ENCODE peak calls at places on chromosomes 1 and 21, in five cellular contexts. One of them, this sample, is unnamed.

GRCh38 chr1:223726380-223727001 is 14.2 kb downstream of the CAPN2 start:
- DNase-seq in HCT116: peak; percentile 57
- DNase-seq in GM23248: peak; percentile 96
- DNase-seq in OCI-LY7: no peak
- DNase-seq in neural progenitor cell: peak; percentile 58
- DNase-seq in this sample: peak; percentile 97

GRCh38 chr21:26939532-26940181 is 27.2 kb downstream of the ADAMTS5 start:
- DNase-seq in HCT116: no peak
- DNase-seq in GM23248: peak; percentile 84
- DNase-seq in OCI-LY7: no peak
- DNase-seq in neural progenitor cell: no peak
- DNase-seq in this sample: peak; percentile 2

GRCh38 chr1:227317541-227318002 is 720 bp downstream of the CDC42BPA start:
- DNase-seq in HCT116: no peak
- DNase-seq in GM23248: peak; percentile 79
- DNase-seq in OCI-LY7: no peak
- DNase-seq in neural progenitor cell: peak; percentile 80
- DNase-seq in this sample: peak; percentile 80

GRCh38 chr1:100354971-100355394 is 2.7 kb downstream of the CDC14A start:
- DNase-seq in HCT116: peak; percentile 51
- DNase-seq in GM23248: no peak
- DNase-seq in OCI-LY7: peak; percentile 29
- DNase-seq in neural progenitor cell: peak; percentile 80
- DNase-seq in this sample: peak; percentile 80

GRCh38 chr1:103129255-103129654 is 20.9 kb upstream of the COL11A1 start:
- DNase-seq in HCT116: no peak
- DNase-seq in GM23248: peak; percentile 81
- DNase-seq in OCI-LY7: no peak
- DNase-seq in neural progenitor cell: no peak
- DNase-seq in this sample: no peak

GRCh38 chr1:1787206-1787605 is 8.9 kb upstream of the NADK start:
- DNase-seq in HCT116: no peak
- DNase-seq in GM23248: no peak
- DNase-seq in OCI-LY7: no peak
- DNase-seq in neural progenitor cell: no peak
- DNase-seq in this sample: no peak

GRCh38 chr1:65691152-65691900 is 101.4 kb upstream of the PDE4B start:
- DNase-seq in HCT116: no peak
- DNase-seq in GM23248: no peak
- DNase-seq in OCI-LY7: no peak
- DNase-seq in neural progenitor cell: peak; percentile 8
- DNase-seq in this sample: no peak

GRCh38 chr21:28256420-28256831 is 736.3 kb downstream of the LTN1 start:
- DNase-seq in HCT116: no peak
- DNase-seq in GM23248: peak; percentile 18
- DNase-seq in OCI-LY7: no peak
- DNase-seq in neural progenitor cell: no peak
- DNase-seq in this sample: no peak

GRCh38 chr1:8939362-8939995 is 6.2 kb upstream of the CA6 start:
- DNase-seq in HCT116: no peak
- DNase-seq in GM23248: no peak
- DNase-seq in OCI-LY7: no peak
- DNase-seq in neural progenitor cell: no peak
- DNase-seq in this sample: peak; percentile 80

GRCh38 chr1:200737647-200738296 is 921 bp upstream of the CAMSAP2 start:
- DNase-seq in HCT116: no peak
- DNase-seq in GM23248: no peak
- DNase-seq in OCI-LY7: peak; percentile 12
- DNase-seq in neural progenitor cell: no peak
- DNase-seq in this sample: no peak

GRCh38 chr1:183363967-183364366 is 54.2 kb downstream of the NMNAT2 start:
- DNase-seq in HCT116: no peak
- DNase-seq in GM23248: peak; percentile 45
- DNase-seq in OCI-LY7: no peak
- DNase-seq in neural progenitor cell: no peak
- DNase-seq in this sample: no peak

GRCh38 chr1:109768335-109768650 is 4.6 kb upstream of the EPS8L3 start:
- DNase-seq in HCT116: no peak
- DNase-seq in GM23248: no peak
- DNase-seq in OCI-LY7: no peak
- DNase-seq in neural progenitor cell: no peak
- DNase-seq in this sample: no peak
- TF ChIP-seq EZH2phosphoT487 in HCT116: no peak
- TF ChIP-seq EZH2phosphoT487 in GM23248: no peak
- TF ChIP-seq EZH2phosphoT487 in OCI-LY7: no peak
- TF ChIP-seq EZH2phosphoT487 in neural progenitor cell: no peak
- TF ChIP-seq EZH2phosphoT487 in this sample: no peak

DNA sequence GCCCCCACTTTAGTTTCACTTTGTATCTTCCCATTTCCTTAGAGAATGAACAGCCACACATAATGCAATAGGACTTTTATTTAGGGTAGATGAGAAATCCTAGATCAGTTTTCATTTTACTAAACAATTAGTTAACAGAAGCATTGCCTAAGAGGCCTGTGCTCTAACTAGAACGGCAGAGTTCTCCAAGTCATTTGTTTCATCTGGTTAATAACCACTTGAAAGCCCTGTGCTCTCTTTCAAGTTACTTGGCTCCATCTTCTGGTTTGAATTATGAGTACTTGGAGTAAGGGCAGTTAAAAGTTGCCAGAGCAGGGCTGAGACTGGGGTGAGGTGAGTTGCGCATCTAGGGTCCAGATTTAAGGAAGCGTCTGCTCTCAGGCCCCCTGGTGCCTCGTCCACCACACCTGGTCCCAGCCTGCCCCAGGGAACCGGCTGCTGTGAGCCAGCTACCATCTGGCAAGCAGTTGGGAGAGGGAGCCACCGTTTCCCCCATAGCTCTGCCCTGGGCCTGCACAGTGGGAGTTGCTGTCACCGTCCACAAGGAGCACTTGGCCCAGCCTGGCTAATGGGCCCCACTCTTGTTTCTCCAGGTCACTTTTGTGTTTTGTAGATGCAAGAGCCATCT is 18.1 kb upstream of the SLC44A3 start:
- DNase-seq in HCT116: peak; percentile 68
- DNase-seq in GM23248: peak; percentile 91
- DNase-seq in OCI-LY7: peak; percentile 37
- DNase-seq in neural progenitor cell: peak; percentile 63
- DNase-seq in this sample: peak; percentile 83
- TF ChIP-seq EZH2phosphoT487 in HCT116: no peak
- TF ChIP-seq EZH2phosphoT487 in GM23248: no peak
- TF ChIP-seq EZH2phosphoT487 in OCI-LY7: no peak
- TF ChIP-seq EZH2phosphoT487 in neural progenitor cell: no peak
- TF ChIP-seq EZH2phosphoT487 in this sample: no peak

GRCh38 chr1:170518965-170519364 is 13.0 kb upstream of the GORAB start:
- DNase-seq in HCT116: no peak
- DNase-seq in GM23248: peak; percentile 31
- DNase-seq in OCI-LY7: no peak
- DNase-seq in neural progenitor cell: no peak
- DNase-seq in this sample: peak; percentile 63

GRCh38 chr1:170518185-170518834 is 13.7 kb upstream of the GORAB start:
- DNase-seq in HCT116: no peak
- DNase-seq in GM23248: no peak
- DNase-seq in OCI-LY7: no peak
- DNase-seq in neural progenitor cell: no peak
- DNase-seq in this sample: no peak

GRCh38 chr1:170521818-170522217 is 10.1 kb upstream of the GORAB start:
- DNase-seq in HCT116: no peak
- DNase-seq in GM23248: peak; percentile 47
- DNase-seq in OCI-LY7: no peak
- DNase-seq in neural progenitor cell: no peak
- DNase-seq in this sample: no peak

DNA sequence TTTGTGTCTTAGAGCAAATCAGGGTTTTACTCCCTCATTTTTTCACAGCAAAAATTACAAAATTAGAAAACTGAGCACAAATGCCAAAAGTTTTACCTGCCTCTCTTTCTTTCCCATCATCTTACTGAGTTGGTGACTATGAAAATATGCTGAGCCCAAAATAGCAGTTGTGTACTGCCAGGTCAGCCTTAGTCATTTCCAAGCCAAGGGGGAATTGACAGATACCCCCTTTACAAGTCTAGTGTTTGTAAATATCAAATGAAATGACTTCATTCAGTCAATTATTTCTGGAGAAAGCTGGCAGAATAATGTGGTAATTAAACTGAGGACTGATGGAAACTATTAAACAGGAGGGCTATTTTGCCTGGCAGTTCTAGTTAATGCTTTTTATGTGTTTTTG is 11.4 kb upstream of the GORAB start:
- DNase-seq in HCT116: no peak
- DNase-seq in GM23248: peak; percentile 62
- DNase-seq in OCI-LY7: no peak
- DNase-seq in neural progenitor cell: no peak
- DNase-seq in this sample: peak; percentile 69
- TF ChIP-seq EZH2phosphoT487 in HCT116: no peak
- TF ChIP-seq EZH2phosphoT487 in GM23248: no peak
- TF ChIP-seq EZH2phosphoT487 in OCI-LY7: no peak
- TF ChIP-seq EZH2phosphoT487 in neural progenitor cell: no peak
- TF ChIP-seq EZH2phosphoT487 in this sample: no peak

DNA sequence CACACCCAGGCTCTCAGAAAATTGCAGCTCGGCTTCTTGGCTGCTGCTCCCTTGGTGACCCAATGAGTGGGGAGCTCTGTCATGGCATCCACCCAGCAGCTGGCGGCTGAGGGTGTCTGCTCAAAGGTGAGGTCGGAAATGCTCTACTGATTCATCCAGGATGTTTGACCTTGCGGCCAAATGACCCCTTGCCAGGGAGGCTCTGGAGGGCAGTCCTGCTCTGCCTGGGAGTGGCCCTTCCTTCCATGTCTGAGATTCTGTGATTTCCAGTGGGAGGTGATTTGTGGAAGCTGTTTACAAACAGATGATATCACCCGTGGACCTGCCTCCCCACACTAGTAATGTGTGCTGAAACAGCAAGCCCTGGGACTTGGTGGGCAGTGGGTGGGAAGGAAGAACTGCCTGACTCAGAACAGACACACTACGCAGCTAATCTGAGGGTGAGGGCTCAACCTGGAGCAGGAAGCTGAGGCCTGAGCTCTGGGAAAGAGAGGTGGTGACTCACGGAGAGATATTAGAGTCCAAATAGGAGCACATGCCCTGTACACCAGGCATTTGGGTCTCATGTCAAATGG is 3.0 kb downstream of the CRCT1 start:
- DNase-seq in HCT116: peak; percentile 6
- DNase-seq in GM23248: peak; percentile 89
- DNase-seq in OCI-LY7: no peak
- DNase-seq in neural progenitor cell: no peak
- DNase-seq in this sample: peak; percentile 48
- TF ChIP-seq EZH2phosphoT487 in HCT116: no peak
- TF ChIP-seq EZH2phosphoT487 in GM23248: no peak
- TF ChIP-seq EZH2phosphoT487 in OCI-LY7: no peak
- TF ChIP-seq EZH2phosphoT487 in neural progenitor cell: no peak
- TF ChIP-seq EZH2phosphoT487 in this sample: no peak

GRCh38 chr1:78289606-78290005 is 201.2 kb upstream of the PTGFR start:
- DNase-seq in HCT116: no peak
- DNase-seq in GM23248: peak; percentile 37
- DNase-seq in OCI-LY7: no peak
- DNase-seq in neural progenitor cell: no peak
- DNase-seq in this sample: no peak

GRCh38 chr1:78283691-78284090 is 207.1 kb upstream of the PTGFR start:
- DNase-seq in HCT116: no peak
- DNase-seq in GM23248: no peak
- DNase-seq in OCI-LY7: no peak
- DNase-seq in neural progenitor cell: no peak
- DNase-seq in this sample: no peak

GRCh38 chr1:78291443-78291842 is 199.3 kb upstream of the PTGFR start:
- DNase-seq in HCT116: no peak
- DNase-seq in GM23248: peak; percentile 34
- DNase-seq in OCI-LY7: no peak
- DNase-seq in neural progenitor cell: no peak
- DNase-seq in this sample: no peak

GRCh38 chr1:78284354-78284753 is 206.4 kb upstream of the PTGFR start:
- DNase-seq in HCT116: no peak
- DNase-seq in GM23248: peak; percentile 46
- DNase-seq in OCI-LY7: no peak
- DNase-seq in neural progenitor cell: no peak
- DNase-seq in this sample: no peak

DNA sequence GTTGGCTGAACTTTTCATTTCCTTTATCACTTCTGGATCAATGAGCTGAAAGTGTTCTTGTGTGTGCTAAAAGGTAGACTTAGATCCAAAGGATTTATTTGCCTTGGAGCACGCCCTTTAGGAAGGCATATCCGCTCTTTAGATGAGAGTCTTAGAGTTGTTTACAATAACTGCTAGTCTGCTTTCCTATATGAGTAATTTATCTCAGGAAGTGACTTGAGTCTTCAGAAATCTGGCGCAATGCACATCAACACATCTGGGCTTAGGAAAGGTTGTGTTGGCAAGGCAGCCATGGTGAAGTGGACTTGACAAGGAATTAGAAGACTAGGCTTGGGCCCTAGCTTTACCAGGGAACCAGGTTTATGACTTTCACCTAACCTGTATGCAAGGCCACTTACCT is 204.1 kb upstream of the PTGFR start:
- DNase-seq in HCT116: no peak
- DNase-seq in GM23248: peak; percentile 55
- DNase-seq in OCI-LY7: no peak
- DNase-seq in neural progenitor cell: no peak
- DNase-seq in this sample: peak; percentile 84
- TF ChIP-seq EZH2phosphoT487 in HCT116: no peak
- TF ChIP-seq EZH2phosphoT487 in GM23248: no peak
- TF ChIP-seq EZH2phosphoT487 in OCI-LY7: no peak
- TF ChIP-seq EZH2phosphoT487 in neural progenitor cell: no peak
- TF ChIP-seq EZH2phosphoT487 in this sample: no peak

This sample was measured in PC-3.